ENCODE peak calls at places on chromosomes 6 and 20, in ten cellular contexts. U is AG10803, G is mesendoderm, H is brain microvascular endothelial cell, F is kidney, D is AG04450, Q is trophoblast cell, B is fibroblast of lung, W is mammary epithelial cell, V is GM12865. R is an unnamed sample.

GRCh38 chr6:21587182-21587924 is 6.2 kb upstream of the SOX4 start:
- DNase-seq in U (peak), G (peak), H (peak), F (peak), D (no peak), Q (peak), B (peak), W (peak), V (peak), R (peak)

GRCh38 chr6:155530219-155530834 is 74.7 kb upstream of the NOX3 start:
- DNase-seq in U (peak), G (peak), H (peak), F (no peak), D (no peak), Q (peak), B (peak), W (peak), V (peak), R (peak)

GRCh38 chr6:164097557-164098398 is 683.3 kb downstream of the QKI start:
- DNase-seq in U (peak), G (peak), H (peak), F (no peak), D (no peak), Q (peak), B (peak), W (no peak), V (no peak), R (peak)

GRCh38 chr20:4327956-4328355 is 312.6 kb upstream of the RNF24 start:
- DNase-seq in U (no peak), G (no peak), H (no peak), F (no peak), D (no peak), Q (no peak), B (no peak), W (no peak), V (no peak), R (no peak)

GRCh38 chr6:90167514-90168379 is 128.9 kb downstream of the BACH2 start:
- DNase-seq in U (no peak), G (no peak), H (no peak), F (no peak), D (no peak), Q (no peak), B (no peak), W (no peak), V (no peak), R (no peak)

GRCh38 chr20:59324441-59324840 is 24.0 kb downstream of the EDN3 start:
- DNase-seq in U (no peak), G (no peak), H (no peak), F (no peak), D (no peak), Q (no peak), B (no peak), W (no peak), V (no peak), R (no peak)

GRCh38 chr6:17058550-17058949 is 43.3 kb upstream of the STMND1 start:
- DNase-seq in U (no peak), G (no peak), H (no peak), F (no peak), D (no peak), Q (no peak), B (no peak), W (no peak), V (no peak), R (no peak)

GRCh38 chr20:40233401-40233800 is 455.6 kb downstream of the MAFB start:
- DNase-seq in U (no peak), G (no peak), H (no peak), F (no peak), D (no peak), Q (no peak), B (no peak), W (no peak), V (no peak), R (peak)

GRCh38 chr6:101296184-101296583 is 97.3 kb upstream of the GRIK2 start:
- DNase-seq in U (peak), G (no peak), H (no peak), F (no peak), D (no peak), Q (no peak), B (peak), W (peak), V (no peak), R (peak)

GRCh38 chr20:18811186-18811585 is 2.4 kb upstream of the SCP2D1 start:
- DNase-seq in U (no peak), G (no peak), H (no peak), F (no peak), D (no peak), Q (peak), B (no peak), W (no peak), V (no peak), R (no peak)

GRCh38 chr6:5582758-5583157 is 321.4 kb downstream of the FARS2 start:
- DNase-seq in U (peak), G (peak), H (no peak), F (no peak), D (no peak), Q (no peak), B (peak), W (no peak), V (no peak), R (peak)

GRCh38 chr6:73131706-73132105 is 93.6 kb downstream of the KHDC1L start:
- DNase-seq in U (peak), G (no peak), H (no peak), F (no peak), D (peak), Q (no peak), B (peak), W (peak), V (no peak), R (peak)

GRCh38 chr20:25160457-25160856 is 35.1 kb upstream of the ENTPD6 start:
- DNase-seq in U (no peak), G (no peak), H (no peak), F (no peak), D (no peak), Q (no peak), B (no peak), W (no peak), V (peak), R (no peak)

GRCh38 chr6:89032599-89032998 is 48.0 kb upstream of the PNRC1 start:
- DNase-seq in U (no peak), G (no peak), H (no peak), F (no peak), D (no peak), Q (no peak), B (no peak), W (no peak), V (peak), R (peak)

GRCh38 chr20:56967916-56968315 is 298.5 kb downstream of the BMP7 start:
- DNase-seq in U (no peak), G (no peak), H (no peak), F (no peak), D (no peak), Q (no peak), B (no peak), W (no peak), V (no peak), R (no peak)

GRCh38 chr6:109457596-109457996 is 2.0 kb upstream of the MICAL1 start:
- DNase-seq in U (peak), G (no peak), H (no peak), F (no peak), D (no peak), Q (peak), B (no peak), W (no peak), V (no peak), R (no peak)

GRCh38 chr20:31716351-31716750 is 6.3 kb downstream of the BCL2L1 start:
- DNase-seq in U (no peak), G (no peak), H (no peak), F (no peak), D (no peak), Q (no peak), B (no peak), W (no peak), V (no peak), R (no peak)

GRCh38 chr6:34486106-34486740 is 20.3 kb downstream of the PACSIN1 start:
- DNase-seq in U (no peak), G (no peak), H (no peak), F (no peak), D (no peak), Q (no peak), B (no peak), W (no peak), V (no peak), R (no peak)

GRCh38 chr6:164290101-164290500 is 875.6 kb downstream of the QKI start:
- DNase-seq in U (no peak), G (no peak), H (no peak), F (no peak), D (no peak), Q (no peak), B (no peak), W (no peak), V (no peak), R (peak)

GRCh38 chr20:63698739-63699465 is 2.5 kb downstream of the TNFRSF6B start:
- DNase-seq in U (peak), G (peak), H (peak), F (peak), D (peak), Q (peak), B (peak), W (peak), V (peak), R (peak)
- H3K4me3 ChIP-seq in U (no peak), G (no peak), H (peak), F (no peak), D (peak), Q (peak), B (peak), W (peak), V (no peak), R (peak)

GRCh38 chr6:154511735-154512097 is 1.2 kb upstream of the CNKSR3 start:
- DNase-seq in U (no peak), G (no peak), H (no peak), F (no peak), D (no peak), Q (no peak), B (no peak), W (no peak), V (no peak), R (peak)

GRCh38 chr6:154508573-154509375 is 1.7 kb downstream of the CNKSR3 start:
- DNase-seq in U (peak), G (no peak), H (no peak), F (no peak), D (no peak), Q (no peak), B (peak), W (peak), V (no peak), R (peak)

GRCh38 chr6:154512214-154512613 is 1.7 kb upstream of the CNKSR3 start:
- DNase-seq in U (no peak), G (no peak), H (no peak), F (no peak), D (no peak), Q (no peak), B (no peak), W (no peak), V (no peak), R (no peak)

GRCh38 chr6:154509421-154510143 is 903 bp downstream of the CNKSR3 start:
- DNase-seq in U (peak), G (peak), H (no peak), F (peak), D (no peak), Q (peak), B (peak), W (peak), V (no peak), R (peak)

DNA sequence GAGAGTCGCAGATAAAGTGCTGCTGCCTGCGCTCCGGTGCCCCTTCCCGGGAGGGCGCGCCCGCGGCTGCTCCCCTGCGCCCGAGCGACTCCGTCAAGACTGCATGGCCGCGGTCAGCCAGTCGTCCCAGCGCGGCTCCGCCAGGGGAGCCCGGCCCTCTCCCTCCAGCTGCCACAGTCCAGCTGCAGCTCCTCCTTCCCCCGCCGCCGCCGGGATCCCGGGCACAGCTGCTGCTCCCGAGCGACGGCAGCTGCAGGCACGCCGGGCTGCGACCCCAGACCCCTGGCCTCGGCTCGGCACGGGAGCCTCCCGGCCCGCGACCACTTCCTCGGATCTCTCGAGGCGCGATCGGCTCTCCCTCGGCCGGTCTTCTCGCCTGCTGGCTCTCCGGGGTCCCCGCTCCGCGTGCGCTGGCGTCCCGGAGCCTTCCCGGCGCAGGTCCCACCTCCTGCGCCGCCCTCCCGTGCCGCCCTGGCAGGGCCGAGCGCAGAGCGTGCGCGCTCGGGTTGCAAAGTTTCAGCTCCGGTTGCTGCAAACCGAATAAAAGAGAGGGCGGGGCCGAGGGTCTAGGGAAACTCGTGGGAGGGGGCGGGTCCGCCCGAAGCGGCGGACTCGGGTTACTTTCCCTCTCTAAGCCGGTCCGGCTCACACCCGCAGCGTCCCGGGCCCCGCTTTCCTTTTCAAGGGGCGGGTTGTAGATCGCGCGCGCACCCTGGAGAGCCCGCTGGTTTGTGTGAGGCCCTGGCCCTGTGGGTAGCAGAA is at the start of gene CNKSR3:
- DNase-seq in U (peak), G (peak), H (peak), F (peak), D (peak), Q (peak), B (peak), W (peak), V (peak), R (peak)
- H3K4me3 ChIP-seq in U (peak), G (peak), H (peak), F (peak), D (peak), Q (peak), B (peak), W (peak), V (peak), R (peak)

GRCh38 chr6:44192428-44193041 is 24.2 kb upstream of the MYMX start:
- DNase-seq in U (no peak), G (peak), H (no peak), F (peak), D (no peak), Q (no peak), B (no peak), W (no peak), V (no peak), R (no peak)
- H3K4me3 ChIP-seq in U (no peak), G (no peak), H (no peak), F (no peak), D (no peak), Q (no peak), B (no peak), W (no peak), V (no peak), R (no peak)

GRCh38 chr20:21394120-21394519 is 3.2 kb downstream of the NKX2-4 start:
- DNase-seq in U (no peak), G (no peak), H (no peak), F (no peak), D (no peak), Q (no peak), B (no peak), W (no peak), V (no peak), R (no peak)

GRCh38 chr20:21396921-21397340 is 395 bp downstream of the NKX2-4 start:
- DNase-seq in U (no peak), G (no peak), H (no peak), F (peak), D (no peak), Q (peak), B (no peak), W (no peak), V (no peak), R (no peak)

GRCh38 chr20:21395039-21395665 is 2.2 kb downstream of the NKX2-4 start:
- DNase-seq in U (no peak), G (no peak), H (no peak), F (no peak), D (no peak), Q (no peak), B (no peak), W (no peak), V (no peak), R (no peak)

GRCh38 chr20:21396045-21396893 is 1.1 kb downstream of the NKX2-4 start:
- DNase-seq in U (no peak), G (peak), H (no peak), F (peak), D (no peak), Q (no peak), B (no peak), W (peak), V (no peak), R (no peak)

GRCh38 chr20:21395666-21396044 is 1.7 kb downstream of the NKX2-4 start:
- DNase-seq in U (no peak), G (peak), H (no peak), F (peak), D (no peak), Q (no peak), B (peak), W (no peak), V (peak), R (no peak)
- H3K4me3 ChIP-seq in U (no peak), G (no peak), H (no peak), F (no peak), D (no peak), Q (peak), B (no peak), W (no peak), V (no peak), R (no peak)

DNA sequence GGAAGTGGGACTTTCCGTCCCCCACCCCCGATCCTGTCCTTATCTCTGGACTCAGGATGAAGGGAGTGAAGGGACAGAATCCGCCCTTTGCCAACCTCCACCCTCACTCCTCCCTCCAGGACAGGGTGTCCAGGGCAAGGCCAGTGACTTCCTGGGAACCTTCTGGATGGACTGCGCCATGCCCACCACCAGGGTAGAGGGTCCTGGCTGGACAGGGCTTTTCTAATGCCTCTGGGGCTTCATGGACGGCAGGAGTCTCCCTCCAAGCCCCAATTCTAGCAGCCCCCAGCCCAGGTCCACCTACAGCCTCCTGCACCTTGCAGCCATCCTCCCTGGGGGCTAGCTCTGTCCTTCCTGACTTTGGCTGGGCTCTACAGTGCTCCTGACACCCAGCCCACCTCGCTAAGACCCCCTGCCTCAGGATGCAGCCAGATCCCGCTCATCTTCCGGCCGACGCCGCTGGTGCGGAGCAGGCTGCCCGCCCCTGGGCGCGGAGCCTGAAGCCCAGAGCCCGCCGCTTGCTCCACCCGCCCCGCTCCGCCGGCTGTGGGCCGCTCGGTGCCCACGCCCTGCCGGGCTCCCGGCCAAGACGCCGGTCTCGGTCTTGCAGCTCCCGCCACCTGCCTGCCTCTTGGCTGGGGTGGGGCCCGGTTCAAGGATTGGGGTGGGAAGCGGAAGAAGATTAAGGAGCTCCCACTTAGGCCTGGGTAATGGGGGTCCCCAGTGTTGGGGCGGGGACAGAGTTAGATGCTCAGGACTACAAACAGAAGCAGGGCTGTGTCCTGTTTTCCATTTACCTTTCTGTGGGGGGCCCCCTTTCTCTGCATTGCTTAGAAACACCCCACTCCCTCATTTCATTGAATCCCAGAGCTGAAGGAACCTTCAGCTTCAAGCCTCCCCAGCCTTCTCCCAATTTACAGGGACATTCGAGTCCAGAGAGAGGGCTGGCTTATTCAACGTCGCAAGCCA is 72.8 kb downstream of the MDGA1 start:
- DNase-seq in U (peak), G (no peak), H (no peak), F (peak), D (no peak), Q (peak), B (peak), W (peak), V (no peak), R (peak)
- H3K4me3 ChIP-seq in U (no peak), G (no peak), H (no peak), F (peak), D (no peak), Q (no peak), B (peak), W (no peak), V (no peak), R (no peak)

DNA sequence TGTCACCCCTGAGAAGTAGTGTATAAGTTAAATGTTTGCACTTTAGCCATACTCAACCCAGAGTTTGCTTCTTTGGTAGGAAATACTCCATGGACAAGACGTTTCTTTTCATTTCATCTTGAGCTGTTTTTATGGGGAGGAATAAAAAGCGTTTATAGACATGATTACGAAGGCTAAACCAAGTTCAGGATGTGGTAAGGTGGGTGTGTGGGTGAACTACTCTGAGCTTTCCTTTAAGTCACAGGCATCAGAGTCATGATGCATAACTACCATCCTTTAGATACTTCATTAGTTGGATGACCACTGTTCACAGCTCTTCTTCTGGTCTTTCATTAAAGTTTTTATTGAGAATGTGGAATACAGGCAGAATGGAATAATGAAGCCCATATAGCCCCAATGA is 48.9 kb downstream of the EBF4 start:
- DNase-seq in U (no peak), G (no peak), H (no peak), F (no peak), D (no peak), Q (no peak), B (no peak), W (no peak), V (no peak), R (no peak)
- H3K4me3 ChIP-seq in U (no peak), G (no peak), H (no peak), F (no peak), D (no peak), Q (no peak), B (no peak), W (no peak), V (no peak), R (no peak)

DNA sequence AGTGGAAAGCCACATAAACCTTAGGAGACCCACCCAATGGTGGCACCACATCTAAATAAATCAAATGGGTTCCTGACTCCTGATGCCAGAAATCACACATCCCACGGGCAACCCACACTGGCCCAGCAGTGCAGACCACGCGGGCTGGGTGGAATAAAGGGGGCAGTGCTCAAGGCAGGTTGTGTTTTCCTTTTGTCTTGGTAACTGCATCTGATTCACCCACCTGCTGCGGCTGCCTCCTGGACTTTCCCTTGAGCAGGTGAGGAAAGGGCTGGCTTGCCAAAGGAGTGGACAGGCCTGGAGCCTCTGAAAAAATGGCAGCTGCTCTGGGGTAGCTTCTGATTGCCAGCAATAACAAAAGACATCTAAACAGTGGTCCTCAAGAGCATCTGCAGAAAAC is 119.5 kb upstream of the KCNK16 start:
- DNase-seq in U (no peak), G (no peak), H (no peak), F (no peak), D (no peak), Q (no peak), B (no peak), W (no peak), V (no peak), R (no peak)
- H3K4me3 ChIP-seq in U (no peak), G (no peak), H (no peak), F (no peak), D (no peak), Q (no peak), B (no peak), W (no peak), V (no peak), R (no peak)

GRCh38 chr6:14381225-14381887 is 263.8 kb downstream of the CD83 start:
- DNase-seq in U (no peak), G (no peak), H (no peak), F (no peak), D (no peak), Q (no peak), B (no peak), W (no peak), V (no peak), R (no peak)
- H3K4me3 ChIP-seq in U (no peak), G (no peak), H (no peak), F (no peak), D (no peak), Q (no peak), B (no peak), W (no peak), V (no peak), R (no peak)